ENCODE peak calls at places on chromosome 2, in four cellular contexts. V is A172, E is GDM1, Z is mammary epithelial cell. O is an unnamed sample.

GRCh38 chr2:23330214-23330613 is 54.8 kb upstream of the KLHL29 start:
- DNase-seq in V (peak; percentile 19), E (no peak), Z (no peak), O (no peak)

GRCh38 chr2:170170281-170171035 is 7.5 kb upstream of the MYO3B start:
- DNase-seq in V (no peak), E (no peak), Z (no peak), O (no peak)

GRCh38 chr2:165471349-165471975 is 2.0 kb downstream of the CSRNP3 start:
- DNase-seq in V (no peak), E (no peak), Z (no peak), O (no peak)

GRCh38 chr2:165467921-165468320 is 1.6 kb upstream of the CSRNP3 start:
- DNase-seq in V (no peak), E (no peak), Z (no peak), O (no peak)

GRCh38 chr2:11692966-11693521 is 23.0 kb upstream of the NTSR2 start:
- DNase-seq in V (peak; percentile 76), E (peak; percentile 11), Z (peak; percentile 57), O (peak; percentile 26)

GRCh38 chr2:77588438-77588837 is 66.3 kb upstream of the LRRTM4 start:
- DNase-seq in V (no peak), E (no peak), Z (no peak), O (no peak)

GRCh38 chr2:190879474-190880373 is 897 bp upstream of the GLS start:
- DNase-seq in V (no peak), E (no peak), Z (no peak), O (no peak)

GRCh38 chr2:51812138-51812866 is 780.4 kb upstream of the NRXN1 start:
- DNase-seq in V (peak; percentile 30), E (no peak), Z (peak; percentile 21), O (no peak)

GRCh38 chr2:239805043-239805329 is 220.2 kb downstream of the NDUFA10 start:
- DNase-seq in V (no peak), E (no peak), Z (no peak), O (no peak)

GRCh38 chr2:71560286-71561011 is 107.1 kb downstream of the DYSF start:
- DNase-seq in V (no peak), E (no peak), Z (no peak), O (no peak)

GRCh38 chr2:201628545-201628944 is 14.8 kb downstream of the TMEM237 start:
- DNase-seq in V (no peak), E (no peak), Z (no peak), O (no peak)